ENCODE peak calls at places on chromosomes 4 and X, in ten cellular contexts. One of them, this sample, is unnamed.

GRCh38 chr4:94574616-94575015 is 122.9 kb downstream of the PDLIM5 start:
- DNase-seq in Ammon's horn: no peak
- DNase-seq in HCEC 1CT: no peak
- DNase-seq in fibroblast of pulmonary artery: no peak
- DNase-seq in germinal center: no peak
- DNase-seq in BJ: no peak
- DNase-seq in activated T-helper 1 cell treated with anti-CD3 and anti-CD28 coated beads, Interleukin-2, amount 50 U/mL, for 16 hours: no peak
- DNase-seq in uterus: no peak
- DNase-seq in GM23248: no peak
- DNase-seq in HT1080: no peak
- DNase-seq in this sample: no peak

GRCh38 chr4:170226288-170226687 is 136.5 kb upstream of the AADAT start:
- DNase-seq in Ammon's horn: no peak
- DNase-seq in HCEC 1CT: no peak
- DNase-seq in fibroblast of pulmonary artery: no peak
- DNase-seq in germinal center: no peak
- DNase-seq in BJ: no peak
- DNase-seq in activated T-helper 1 cell treated with anti-CD3 and anti-CD28 coated beads, Interleukin-2, amount 50 U/mL, for 16 hours: no peak
- DNase-seq in uterus: no peak
- DNase-seq in GM23248: no peak
- DNase-seq in HT1080: no peak
- DNase-seq in this sample: no peak

GRCh38 chr4:133467290-133467947 is 318.3 kb downstream of the PCDH10 start:
- DNase-seq in Ammon's horn: no peak
- DNase-seq in HCEC 1CT: no peak
- DNase-seq in fibroblast of pulmonary artery: no peak
- DNase-seq in germinal center: no peak
- DNase-seq in BJ: no peak
- DNase-seq in activated T-helper 1 cell treated with anti-CD3 and anti-CD28 coated beads, Interleukin-2, amount 50 U/mL, for 16 hours: no peak
- DNase-seq in uterus: no peak
- DNase-seq in GM23248: no peak
- DNase-seq in HT1080: no peak
- DNase-seq in this sample: no peak

GRCh38 chr4:80219301-80220025 is 22.2 kb downstream of the PRDM8 start:
- DNase-seq in Ammon's horn: no peak
- DNase-seq in HCEC 1CT: no peak
- DNase-seq in fibroblast of pulmonary artery: peak; percentile 42
- DNase-seq in germinal center: no peak
- DNase-seq in BJ: no peak
- DNase-seq in activated T-helper 1 cell treated with anti-CD3 and anti-CD28 coated beads, Interleukin-2, amount 50 U/mL, for 16 hours: no peak
- DNase-seq in uterus: no peak
- DNase-seq in GM23248: peak; percentile 18
- DNase-seq in HT1080: no peak
- DNase-seq in this sample: no peak

GRCh38 chr4:2266181-2266580 is 4.3 kb upstream of the MXD4 start:
- DNase-seq in Ammon's horn: no peak
- DNase-seq in HCEC 1CT: no peak
- DNase-seq in fibroblast of pulmonary artery: peak; percentile 68
- DNase-seq in germinal center: no peak
- DNase-seq in BJ: no peak
- DNase-seq in activated T-helper 1 cell treated with anti-CD3 and anti-CD28 coated beads, Interleukin-2, amount 50 U/mL, for 16 hours: no peak
- DNase-seq in uterus: peak; percentile 77
- DNase-seq in GM23248: peak; percentile 72
- DNase-seq in HT1080: no peak
- DNase-seq in this sample: peak; percentile 59

GRCh38 chr4:119227690-119228089 is 15.2 kb downstream of the USP53 start:
- DNase-seq in Ammon's horn: no peak
- DNase-seq in HCEC 1CT: peak; percentile 22
- DNase-seq in fibroblast of pulmonary artery: peak; percentile 45
- DNase-seq in germinal center: no peak
- DNase-seq in BJ: no peak
- DNase-seq in activated T-helper 1 cell treated with anti-CD3 and anti-CD28 coated beads, Interleukin-2, amount 50 U/mL, for 16 hours: no peak
- DNase-seq in uterus: no peak
- DNase-seq in GM23248: peak; percentile 20
- DNase-seq in HT1080: no peak
- DNase-seq in this sample: peak; percentile 48

GRCh38 chrX:97629597-97629985 is 745.9 kb downstream of the RPA4 start:
- DNase-seq in Ammon's horn: no peak
- DNase-seq in HCEC 1CT: no peak
- DNase-seq in fibroblast of pulmonary artery: no peak
- DNase-seq in germinal center: no peak
- DNase-seq in BJ: no peak
- DNase-seq in activated T-helper 1 cell treated with anti-CD3 and anti-CD28 coated beads, Interleukin-2, amount 50 U/mL, for 16 hours: no peak
- DNase-seq in uterus: no peak
- DNase-seq in GM23248: no peak
- DNase-seq in HT1080: no peak
- DNase-seq in this sample: no peak

GRCh38 chr4:59612235-59612634 is 1587.9 kb upstream of the ADGRL3 start:
- DNase-seq in Ammon's horn: peak; percentile 8
- DNase-seq in HCEC 1CT: no peak
- DNase-seq in fibroblast of pulmonary artery: peak; percentile 79
- DNase-seq in germinal center: no peak
- DNase-seq in BJ: peak; percentile 62
- DNase-seq in activated T-helper 1 cell treated with anti-CD3 and anti-CD28 coated beads, Interleukin-2, amount 50 U/mL, for 16 hours: no peak
- DNase-seq in uterus: no peak
- DNase-seq in GM23248: peak; percentile 37
- DNase-seq in HT1080: peak; percentile 91
- DNase-seq in this sample: peak; percentile 64

GRCh38 chr4:37792241-37792640 is 34.2 kb upstream of the PGM2 start:
- DNase-seq in Ammon's horn: no peak
- DNase-seq in HCEC 1CT: no peak
- DNase-seq in fibroblast of pulmonary artery: no peak
- DNase-seq in germinal center: no peak
- DNase-seq in BJ: no peak
- DNase-seq in activated T-helper 1 cell treated with anti-CD3 and anti-CD28 coated beads, Interleukin-2, amount 50 U/mL, for 16 hours: no peak
- DNase-seq in uterus: no peak
- DNase-seq in GM23248: no peak
- DNase-seq in HT1080: no peak
- DNase-seq in this sample: no peak

GRCh38 chrX:68725966-68726365 is 78.5 kb downstream of the STARD8 start:
- DNase-seq in Ammon's horn: no peak
- DNase-seq in HCEC 1CT: no peak
- DNase-seq in fibroblast of pulmonary artery: no peak
- DNase-seq in germinal center: no peak
- DNase-seq in BJ: no peak
- DNase-seq in activated T-helper 1 cell treated with anti-CD3 and anti-CD28 coated beads, Interleukin-2, amount 50 U/mL, for 16 hours: no peak
- DNase-seq in uterus: no peak
- DNase-seq in GM23248: no peak
- DNase-seq in HT1080: no peak
- DNase-seq in this sample: no peak

GRCh38 chrX:108537005-108537404 is 97.4 kb downstream of the COL4A5 start:
- DNase-seq in Ammon's horn: peak; percentile 17
- DNase-seq in HCEC 1CT: peak; percentile 19
- DNase-seq in fibroblast of pulmonary artery: peak; percentile 67
- DNase-seq in germinal center: no peak
- DNase-seq in BJ: no peak
- DNase-seq in activated T-helper 1 cell treated with anti-CD3 and anti-CD28 coated beads, Interleukin-2, amount 50 U/mL, for 16 hours: no peak
- DNase-seq in uterus: no peak
- DNase-seq in GM23248: peak; percentile 54
- DNase-seq in HT1080: peak; percentile 14
- DNase-seq in this sample: peak; percentile 52

GRCh38 chrX:124033821-124034220 is 72.3 kb downstream of the STAG2 start:
- DNase-seq in Ammon's horn: no peak
- DNase-seq in HCEC 1CT: peak; percentile 70
- DNase-seq in fibroblast of pulmonary artery: peak; percentile 31
- DNase-seq in germinal center: no peak
- DNase-seq in BJ: no peak
- DNase-seq in activated T-helper 1 cell treated with anti-CD3 and anti-CD28 coated beads, Interleukin-2, amount 50 U/mL, for 16 hours: no peak
- DNase-seq in uterus: no peak
- DNase-seq in GM23248: peak; percentile 58
- DNase-seq in HT1080: peak; percentile 57
- DNase-seq in this sample: peak; percentile 12

GRCh38 chr4:80539190-80539589 is 203.7 kb downstream of the CFAP299 start:
- DNase-seq in Ammon's horn: no peak
- DNase-seq in HCEC 1CT: no peak
- DNase-seq in fibroblast of pulmonary artery: no peak
- DNase-seq in germinal center: no peak
- DNase-seq in BJ: no peak
- DNase-seq in activated T-helper 1 cell treated with anti-CD3 and anti-CD28 coated beads, Interleukin-2, amount 50 U/mL, for 16 hours: no peak
- DNase-seq in uterus: no peak
- DNase-seq in GM23248: no peak
- DNase-seq in HT1080: no peak
- DNase-seq in this sample: no peak

GRCh38 chrX:107857815-107858214 is 32.1 kb downstream of the MID2 start:
- DNase-seq in Ammon's horn: no peak
- DNase-seq in HCEC 1CT: no peak
- DNase-seq in fibroblast of pulmonary artery: no peak
- DNase-seq in germinal center: no peak
- DNase-seq in BJ: no peak
- DNase-seq in activated T-helper 1 cell treated with anti-CD3 and anti-CD28 coated beads, Interleukin-2, amount 50 U/mL, for 16 hours: no peak
- DNase-seq in uterus: no peak
- DNase-seq in GM23248: no peak
- DNase-seq in HT1080: no peak
- DNase-seq in this sample: no peak

GRCh38 chrX:47482512-47483309 is at the start of gene ZNF41:
- DNase-seq in Ammon's horn: peak; percentile 82
- DNase-seq in HCEC 1CT: peak; percentile 73
- DNase-seq in fibroblast of pulmonary artery: peak; percentile 82
- DNase-seq in germinal center: peak; percentile 83
- DNase-seq in BJ: no peak
- DNase-seq in activated T-helper 1 cell treated with anti-CD3 and anti-CD28 coated beads, Interleukin-2, amount 50 U/mL, for 16 hours: peak; percentile 54
- DNase-seq in uterus: peak; percentile 70
- DNase-seq in GM23248: peak; percentile 85
- DNase-seq in HT1080: peak; percentile 90
- DNase-seq in this sample: peak; percentile 77

GRCh38 chrX:32592786-32593185 is 618.6 kb downstream of the DMD start:
- DNase-seq in Ammon's horn: no peak
- DNase-seq in HCEC 1CT: no peak
- DNase-seq in fibroblast of pulmonary artery: no peak
- DNase-seq in germinal center: no peak
- DNase-seq in BJ: no peak
- DNase-seq in activated T-helper 1 cell treated with anti-CD3 and anti-CD28 coated beads, Interleukin-2, amount 50 U/mL, for 16 hours: no peak
- DNase-seq in uterus: no peak
- DNase-seq in GM23248: no peak
- DNase-seq in HT1080: no peak
- DNase-seq in this sample: no peak

GRCh38 chr4:23962462-23962861 is 72.6 kb upstream of the PPARGC1A start:
- DNase-seq in Ammon's horn: no peak
- DNase-seq in HCEC 1CT: no peak
- DNase-seq in fibroblast of pulmonary artery: no peak
- DNase-seq in germinal center: no peak
- DNase-seq in BJ: no peak
- DNase-seq in activated T-helper 1 cell treated with anti-CD3 and anti-CD28 coated beads, Interleukin-2, amount 50 U/mL, for 16 hours: no peak
- DNase-seq in uterus: no peak
- DNase-seq in GM23248: no peak
- DNase-seq in HT1080: no peak
- DNase-seq in this sample: no peak

GRCh38 chr4:86977621-86978184 is 42.9 kb downstream of the AFF1 start:
- DNase-seq in Ammon's horn: peak; percentile 51
- DNase-seq in HCEC 1CT: no peak
- DNase-seq in fibroblast of pulmonary artery: peak; percentile 70
- DNase-seq in germinal center: no peak
- DNase-seq in BJ: no peak
- DNase-seq in activated T-helper 1 cell treated with anti-CD3 and anti-CD28 coated beads, Interleukin-2, amount 50 U/mL, for 16 hours: no peak
- DNase-seq in uterus: no peak
- DNase-seq in GM23248: peak; percentile 81
- DNase-seq in HT1080: peak; percentile 85
- DNase-seq in this sample: no peak

GRCh38 chr4:78585633-78586032 is 34.1 kb downstream of the ANXA3 start:
- DNase-seq in Ammon's horn: no peak
- DNase-seq in HCEC 1CT: peak; percentile 45
- DNase-seq in fibroblast of pulmonary artery: no peak
- DNase-seq in germinal center: no peak
- DNase-seq in BJ: no peak
- DNase-seq in activated T-helper 1 cell treated with anti-CD3 and anti-CD28 coated beads, Interleukin-2, amount 50 U/mL, for 16 hours: no peak
- DNase-seq in uterus: no peak
- DNase-seq in GM23248: peak; percentile 68
- DNase-seq in HT1080: no peak
- DNase-seq in this sample: no peak

GRCh38 chrX:149849787-149850186 is 31.2 kb upstream of the MAGEA8 start:
- DNase-seq in Ammon's horn: no peak
- DNase-seq in HCEC 1CT: no peak
- DNase-seq in fibroblast of pulmonary artery: no peak
- DNase-seq in germinal center: no peak
- DNase-seq in BJ: no peak
- DNase-seq in activated T-helper 1 cell treated with anti-CD3 and anti-CD28 coated beads, Interleukin-2, amount 50 U/mL, for 16 hours: no peak
- DNase-seq in uterus: no peak
- DNase-seq in GM23248: no peak
- DNase-seq in HT1080: no peak
- DNase-seq in this sample: no peak

GRCh38 chrX:39755152-39756032 is 342.4 kb downstream of the BCOR start:
- DNase-seq in Ammon's horn: peak; percentile 18
- DNase-seq in HCEC 1CT: peak; percentile 84
- DNase-seq in fibroblast of pulmonary artery: peak; percentile 95
- DNase-seq in germinal center: no peak
- DNase-seq in BJ: peak; percentile 74
- DNase-seq in activated T-helper 1 cell treated with anti-CD3 and anti-CD28 coated beads, Interleukin-2, amount 50 U/mL, for 16 hours: no peak
- DNase-seq in uterus: peak; percentile 86
- DNase-seq in GM23248: peak; percentile 93
- DNase-seq in HT1080: peak; percentile 95
- DNase-seq in this sample: peak; percentile 95

GRCh38 chrX:132411310-132411977 is 77.4 kb downstream of the MBNL3 start:
- DNase-seq in Ammon's horn: no peak
- DNase-seq in HCEC 1CT: no peak
- DNase-seq in fibroblast of pulmonary artery: no peak
- DNase-seq in germinal center: no peak
- DNase-seq in BJ: no peak
- DNase-seq in activated T-helper 1 cell treated with anti-CD3 and anti-CD28 coated beads, Interleukin-2, amount 50 U/mL, for 16 hours: no peak
- DNase-seq in uterus: no peak
- DNase-seq in GM23248: no peak
- DNase-seq in HT1080: no peak
- DNase-seq in this sample: no peak

GRCh38 chr4:26372525-26373172 is 51.8 kb downstream of the RBPJ start:
- DNase-seq in Ammon's horn: peak; percentile 50
- DNase-seq in HCEC 1CT: peak; percentile 56
- DNase-seq in fibroblast of pulmonary artery: peak; percentile 77
- DNase-seq in germinal center: no peak
- DNase-seq in BJ: no peak
- DNase-seq in activated T-helper 1 cell treated with anti-CD3 and anti-CD28 coated beads, Interleukin-2, amount 50 U/mL, for 16 hours: no peak
- DNase-seq in uterus: no peak
- DNase-seq in GM23248: peak; percentile 61
- DNase-seq in HT1080: peak; percentile 75
- DNase-seq in this sample: peak; percentile 97

GRCh38 chrX:65476564-65476963 is 58.0 kb downstream of the LAS1L start:
- DNase-seq in Ammon's horn: no peak
- DNase-seq in HCEC 1CT: no peak
- DNase-seq in fibroblast of pulmonary artery: no peak
- DNase-seq in germinal center: no peak
- DNase-seq in BJ: no peak
- DNase-seq in activated T-helper 1 cell treated with anti-CD3 and anti-CD28 coated beads, Interleukin-2, amount 50 U/mL, for 16 hours: no peak
- DNase-seq in uterus: no peak
- DNase-seq in GM23248: no peak
- DNase-seq in HT1080: no peak
- DNase-seq in this sample: no peak

GRCh38 chr4:159484861-159485260 is 382.0 kb downstream of the RAPGEF2 start:
- DNase-seq in Ammon's horn: no peak
- DNase-seq in HCEC 1CT: no peak
- DNase-seq in fibroblast of pulmonary artery: no peak
- DNase-seq in germinal center: no peak
- DNase-seq in BJ: no peak
- DNase-seq in activated T-helper 1 cell treated with anti-CD3 and anti-CD28 coated beads, Interleukin-2, amount 50 U/mL, for 16 hours: no peak
- DNase-seq in uterus: no peak
- DNase-seq in GM23248: no peak
- DNase-seq in HT1080: no peak
- DNase-seq in this sample: no peak

GRCh38 chr4:125736057-125736456 is 421.3 kb downstream of the FAT4 start:
- DNase-seq in Ammon's horn: no peak
- DNase-seq in HCEC 1CT: peak; percentile 41
- DNase-seq in fibroblast of pulmonary artery: peak; percentile 69
- DNase-seq in germinal center: no peak
- DNase-seq in BJ: no peak
- DNase-seq in activated T-helper 1 cell treated with anti-CD3 and anti-CD28 coated beads, Interleukin-2, amount 50 U/mL, for 16 hours: no peak
- DNase-seq in uterus: no peak
- DNase-seq in GM23248: peak; percentile 75
- DNase-seq in HT1080: peak; percentile 40
- DNase-seq in this sample: peak; percentile 26

GRCh38 chrX:39854772-39855747 is 242.7 kb downstream of the BCOR start:
- DNase-seq in Ammon's horn: no peak
- DNase-seq in HCEC 1CT: no peak
- DNase-seq in fibroblast of pulmonary artery: no peak
- DNase-seq in germinal center: peak; percentile 30
- DNase-seq in BJ: no peak
- DNase-seq in activated T-helper 1 cell treated with anti-CD3 and anti-CD28 coated beads, Interleukin-2, amount 50 U/mL, for 16 hours: peak; percentile 37
- DNase-seq in uterus: no peak
- DNase-seq in GM23248: no peak
- DNase-seq in HT1080: no peak
- DNase-seq in this sample: no peak

GRCh38 chr4:185127021-185127925 is 15.8 kb upstream of the SLC25A4 start:
- DNase-seq in Ammon's horn: no peak
- DNase-seq in HCEC 1CT: no peak
- DNase-seq in fibroblast of pulmonary artery: peak; percentile 26
- DNase-seq in germinal center: peak; percentile 24
- DNase-seq in BJ: no peak
- DNase-seq in activated T-helper 1 cell treated with anti-CD3 and anti-CD28 coated beads, Interleukin-2, amount 50 U/mL, for 16 hours: no peak
- DNase-seq in uterus: peak; percentile 26
- DNase-seq in GM23248: peak; percentile 34
- DNase-seq in HT1080: no peak
- DNase-seq in this sample: peak; percentile 20